ENCODE peak calls at places on chromosomes 1 and 21, in five cellular contexts. F is GM12878, Q is WTC11, P is HCT116, O is HepG2. S is an unnamed sample.

GRCh38 chr1:162094271-162094670 is 24.8 kb downstream of the NOS1AP start:
- DNase-seq in F (no peak), Q (no peak), P (no peak), O (no peak), S (no peak)

GRCh38 chr21:45768741-45769049 is 125.2 kb downstream of the PCBP3 start:
- DNase-seq in F (no peak), Q (no peak), P (no peak), O (no peak), S (no peak)

GRCh38 chr1:5707566-5708178 is 284.6 kb downstream of the NPHP4 start:
- DNase-seq in F (no peak), Q (no peak), P (peak), O (no peak), S (no peak)

GRCh38 chr1:90488451-90488850 is 228.7 kb downstream of the BARHL2 start:
- DNase-seq in F (no peak), Q (no peak), P (no peak), O (no peak), S (no peak)

GRCh38 chr1:179809506-179810366 is 66.6 kb downstream of the FAM163A start:
- DNase-seq in F (peak), Q (peak), P (peak), O (peak), S (peak)

GRCh38 chr1:225653463-225654276 is 747 bp upstream of the ENAH start:
- DNase-seq in F (no peak), Q (peak), P (no peak), O (peak), S (peak)

GRCh38 chr21:42474043-42474831 is 21.8 kb downstream of the RSPH1 start:
- DNase-seq in F (no peak), Q (peak), P (peak), O (peak), S (no peak)

GRCh38 chr1:58412071-58412580 is 134.4 kb downstream of the OMA1 start:
- DNase-seq in F (no peak), Q (no peak), P (no peak), O (no peak), S (no peak)

GRCh38 chr1:66505671-66506392 is 28.1 kb upstream of the SGIP1 start:
- DNase-seq in F (no peak), Q (no peak), P (no peak), O (no peak), S (no peak)

GRCh38 chr1:24127134-24127800 is 15.3 kb upstream of the MYOM3 start:
- DNase-seq in F (no peak), Q (no peak), P (no peak), O (no peak), S (no peak)

GRCh38 chr21:34302496-34302895 is 61.3 kb upstream of the KCNE2 start:
- DNase-seq in F (no peak), Q (no peak), P (no peak), O (no peak), S (no peak)

GRCh38 chr1:113036639-113037321 is 36.2 kb upstream of the LRIG2 start:
- DNase-seq in F (no peak), Q (no peak), P (no peak), O (no peak), S (no peak)

GRCh38 chr1:184272178-184272866 is 114.5 kb upstream of the C1orf21 start:
- DNase-seq in F (no peak), Q (no peak), P (no peak), O (no peak), S (no peak)

GRCh38 chr1:108512239-108513071 is 47.4 kb upstream of the EEIG2 start:
- DNase-seq in F (no peak), Q (no peak), P (peak), O (no peak), S (no peak)

GRCh38 chr21:37183749-37184148 is 83.4 kb downstream of the VPS26C start:
- DNase-seq in F (no peak), Q (no peak), P (no peak), O (no peak), S (no peak)

GRCh38 chr1:8374812-8375211 is 56.9 kb downstream of the SLC45A1 start:
- DNase-seq in F (no peak), Q (peak), P (peak), O (peak), S (no peak)

GRCh38 chr1:114979278-114979891 is 50.2 kb upstream of the TSHB start:
- DNase-seq in F (peak), Q (peak), P (peak), O (peak), S (peak)

GRCh38 chr1:238324465-238324864 is 433.7 kb upstream of the ZP4 start:
- DNase-seq in F (no peak), Q (no peak), P (no peak), O (no peak), S (no peak)

GRCh38 chr1:33742663-33743062 is 121.2 kb upstream of the HMGB4 start:
- DNase-seq in F (no peak), Q (no peak), P (no peak), O (no peak), S (no peak)

GRCh38 chr1:193183019-193183643 is 3.3 kb downstream of the B3GALT2 start:
- DNase-seq in F (no peak), Q (no peak), P (peak), O (peak), S (no peak)

GRCh38 chr1:177126267-177126666 is 38.2 kb downstream of the ASTN1 start:
- DNase-seq in F (no peak), Q (no peak), P (no peak), O (no peak), S (no peak)

GRCh38 chr1:23957096-23957495 is 2.5 kb upstream of the PNRC2 start:
- DNase-seq in F (no peak), Q (no peak), P (no peak), O (no peak), S (no peak)

GRCh38 chr1:4711191-4711915 is 56.9 kb downstream of the AJAP1 start:
- DNase-seq in F (no peak), Q (no peak), P (no peak), O (no peak), S (peak)

GRCh38 chr1:25117233-25117823 is 115.0 kb downstream of the SYF2 start:
- DNase-seq in F (no peak), Q (peak), P (peak), O (peak), S (peak)

GRCh38 chr1:9069324-9070100 is at the start of gene SLC2A5:
- DNase-seq in F (peak), Q (no peak), P (no peak), O (no peak), S (no peak)

GRCh38 chr1:153394391-153394790 is 3.5 kb upstream of the S100A8 start:
- DNase-seq in F (no peak), Q (no peak), P (no peak), O (no peak), S (no peak)

GRCh38 chr1:245169391-245169790 is 14.6 kb downstream of the KIF26B start:
- DNase-seq in F (no peak), Q (no peak), P (no peak), O (no peak), S (no peak)

GRCh38 chr1:161763522-161764098 is 2.5 kb upstream of the ATF6 start:
- DNase-seq in F (no peak), Q (no peak), P (peak), O (peak), S (no peak)

GRCh38 chr1:98706173-98706848 is 44.8 kb downstream of the SNX7 start:
- DNase-seq in F (no peak), Q (no peak), P (no peak), O (no peak), S (no peak)

GRCh38 chr1:38050397-38051141 is 4.0 kb upstream of the POU3F1 start:
- DNase-seq in F (no peak), Q (no peak), P (no peak), O (no peak), S (no peak)

GRCh38 chr1:117971777-117972176 is 42.2 kb downstream of the WDR3 start:
- DNase-seq in F (no peak), Q (no peak), P (no peak), O (no peak), S (no peak)

GRCh38 chr1:117964290-117965038 is 34.9 kb downstream of the WDR3 start:
- DNase-seq in F (no peak), Q (no peak), P (no peak), O (no peak), S (no peak)

GRCh38 chr1:117967900-117968299 is 38.4 kb downstream of the WDR3 start:
- DNase-seq in F (no peak), Q (no peak), P (no peak), O (no peak), S (no peak)

GRCh38 chr1:117967472-117967871 is 37.9 kb downstream of the WDR3 start:
- DNase-seq in F (no peak), Q (no peak), P (no peak), O (no peak), S (no peak)

GRCh38 chr1:117970251-117970650 is 40.7 kb downstream of the WDR3 start:
- DNase-seq in F (no peak), Q (no peak), P (no peak), O (no peak), S (no peak)
- TF ChIP-seq ATF3 in F (no peak), Q (no peak), P (no peak), O (no peak), S (no peak)

GRCh38 chr1:116167625-116168276 is 56.6 kb downstream of the MAB21L3 start:
- DNase-seq in F (no peak), Q (peak), P (no peak), O (no peak), S (no peak)
- TF ChIP-seq ATF3 in F (no peak), Q (no peak), P (no peak), O (no peak), S (no peak)

GRCh38 chr1:216682694-216683243 is 40.5 kb downstream of the ESRRG start:
- DNase-seq in F (no peak), Q (no peak), P (no peak), O (no peak), S (no peak)
- TF ChIP-seq ATF3 in F (no peak), Q (no peak), P (no peak), O (no peak), S (no peak)

GRCh38 chr1:234979316-234980223 is 149.1 kb downstream of the TOMM20 start:
- DNase-seq in F (no peak), Q (no peak), P (no peak), O (no peak), S (no peak)

GRCh38 chr1:234980224-234980656 is 148.4 kb downstream of the TOMM20 start:
- DNase-seq in F (no peak), Q (no peak), P (no peak), O (no peak), S (no peak)

GRCh38 chr1:234977891-234978396 is 150.7 kb downstream of the TOMM20 start:
- DNase-seq in F (no peak), Q (no peak), P (no peak), O (peak), S (no peak)

GRCh38 chr1:234976880-234977680 is 151.6 kb downstream of the TOMM20 start:
- DNase-seq in F (no peak), Q (no peak), P (no peak), O (no peak), S (no peak)

GRCh38 chr1:234978397-234979291 is 150.0 kb downstream of the TOMM20 start:
- DNase-seq in F (peak), Q (no peak), P (peak), O (peak), S (no peak)
- TF ChIP-seq ATF3 in F (no peak), Q (no peak), P (no peak), O (peak), S (no peak)